ENCODE peak calls at places on chromosomes 16 and 17, in seven cellular contexts. One of them, this sample, is unnamed.

GRCh38 chr16:87570938-87571867 is 31.1 kb upstream of the JPH3 start:
- DNase-seq in K562: peak; percentile 61
- DNase-seq in H1: no peak
- DNase-seq in HCT116: peak; percentile 42
- DNase-seq in GM12878: no peak
- DNase-seq in HepG2: peak; percentile 59
- DNase-seq in SK-N-SH: peak; percentile 71
- DNase-seq in this sample: peak; percentile 88

GRCh38 chr17:5901731-5902660 is 168.2 kb upstream of the WSCD1 start:
- DNase-seq in HepG2: no peak
- DNase-seq in K562: no peak
- DNase-seq in SK-N-SH: no peak
- DNase-seq in H1: no peak
- DNase-seq in GM12878: no peak
- DNase-seq in HCT116: no peak
- DNase-seq in this sample: no peak

GRCh38 chr16:31269541-31269940 is 9.8 kb downstream of the ITGAM start:
- DNase-seq in K562: no peak
- DNase-seq in HepG2: no peak
- DNase-seq in GM12878: no peak
- DNase-seq in H1: no peak
- DNase-seq in HCT116: no peak
- DNase-seq in SK-N-SH: no peak
- DNase-seq in this sample: no peak

GRCh38 chr17:64192588-64192987 is 62.6 kb upstream of the ERN1 start:
- DNase-seq in HCT116: no peak
- DNase-seq in H1: no peak
- DNase-seq in K562: no peak
- DNase-seq in HepG2: no peak
- DNase-seq in SK-N-SH: no peak
- DNase-seq in GM12878: no peak
- DNase-seq in this sample: no peak

GRCh38 chr17:55294042-55294751 is 29.4 kb downstream of the HLF start:
- DNase-seq in HepG2: no peak
- DNase-seq in K562: no peak
- DNase-seq in GM12878: no peak
- DNase-seq in SK-N-SH: no peak
- DNase-seq in HCT116: no peak
- DNase-seq in H1: no peak
- DNase-seq in this sample: no peak

GRCh38 chr17:39866013-39866730 is 1.8 kb upstream of the ZPBP2 start:
- DNase-seq in H1: no peak
- DNase-seq in HCT116: no peak
- DNase-seq in GM12878: no peak
- DNase-seq in K562: no peak
- DNase-seq in HepG2: no peak
- DNase-seq in SK-N-SH: no peak
- DNase-seq in this sample: no peak

GRCh38 chr17:49267912-49268311 is 37.3 kb upstream of the PHOSPHO1 start:
- DNase-seq in SK-N-SH: no peak
- DNase-seq in K562: no peak
- DNase-seq in GM12878: no peak
- DNase-seq in HCT116: no peak
- DNase-seq in H1: no peak
- DNase-seq in HepG2: no peak
- DNase-seq in this sample: no peak

GRCh38 chr17:56109811-56110210 is 43.5 kb upstream of the ANKFN1 start:
- DNase-seq in K562: no peak
- DNase-seq in GM12878: no peak
- DNase-seq in SK-N-SH: no peak
- DNase-seq in HCT116: no peak
- DNase-seq in H1: no peak
- DNase-seq in HepG2: no peak
- DNase-seq in this sample: no peak

GRCh38 chr16:85361441-85362118 is 249.3 kb upstream of the CIBAR2 start:
- DNase-seq in HCT116: no peak
- DNase-seq in H1: no peak
- DNase-seq in SK-N-SH: peak; percentile 77
- DNase-seq in GM12878: no peak
- DNase-seq in K562: no peak
- DNase-seq in HepG2: no peak
- DNase-seq in this sample: no peak

GRCh38 chr17:55717898-55718735 is 4.5 kb downstream of the TMEM100 start:
- DNase-seq in H1: peak; percentile 67
- DNase-seq in HCT116: peak; percentile 65
- DNase-seq in SK-N-SH: peak; percentile 54
- DNase-seq in HepG2: peak; percentile 78
- DNase-seq in K562: peak; percentile 42
- DNase-seq in GM12878: no peak
- DNase-seq in this sample: peak; percentile 19

GRCh38 chr17:42754782-42755181 is 6.2 kb upstream of the RAMP2 start:
- DNase-seq in HCT116: no peak
- DNase-seq in H1: no peak
- DNase-seq in HepG2: no peak
- DNase-seq in K562: no peak
- DNase-seq in SK-N-SH: no peak
- DNase-seq in GM12878: no peak
- DNase-seq in this sample: no peak

GRCh38 chr16:83743241-83743640 is 64.5 kb upstream of the HSBP1 start:
- DNase-seq in K562: no peak
- DNase-seq in GM12878: no peak
- DNase-seq in HCT116: no peak
- DNase-seq in H1: no peak
- DNase-seq in SK-N-SH: no peak
- DNase-seq in HepG2: no peak
- DNase-seq in this sample: no peak

GRCh38 chr16:56637814-56638750 is at the start of gene MT1A:
- DNase-seq in H1: no peak
- DNase-seq in SK-N-SH: peak; percentile 74
- DNase-seq in HCT116: no peak
- DNase-seq in K562: peak; percentile 54
- DNase-seq in HepG2: peak; percentile 29
- DNase-seq in GM12878: no peak
- DNase-seq in this sample: no peak

GRCh38 chr16:66335704-66336329 is 30.7 kb upstream of the CDH5 start:
- DNase-seq in HCT116: no peak
- DNase-seq in K562: no peak
- DNase-seq in H1: no peak
- DNase-seq in GM12878: no peak
- DNase-seq in HepG2: no peak
- DNase-seq in SK-N-SH: no peak
- DNase-seq in this sample: no peak

GRCh38 chr17:604719-605118 is 109.9 kb downstream of the VPS53 start:
- DNase-seq in K562: no peak
- DNase-seq in SK-N-SH: no peak
- DNase-seq in HepG2: no peak
- DNase-seq in HCT116: no peak
- DNase-seq in H1: no peak
- DNase-seq in GM12878: no peak
- DNase-seq in this sample: no peak

GRCh38 chr17:34300652-34301390 is 15.3 kb downstream of the CCL11 start:
- DNase-seq in SK-N-SH: no peak
- DNase-seq in HepG2: no peak
- DNase-seq in H1: no peak
- DNase-seq in HCT116: no peak
- DNase-seq in K562: no peak
- DNase-seq in GM12878: no peak
- DNase-seq in this sample: no peak

GRCh38 chr17:56876766-56877179 is 37.1 kb downstream of the TRIM25 start:
- DNase-seq in HCT116: no peak
- DNase-seq in H1: no peak
- DNase-seq in K562: peak; percentile 48
- DNase-seq in GM12878: no peak
- DNase-seq in SK-N-SH: no peak
- DNase-seq in HepG2: no peak
- DNase-seq in this sample: no peak

GRCh38 chr17:10666921-10667320 is 9.8 kb upstream of the MYH3 start:
- DNase-seq in H1: no peak
- DNase-seq in SK-N-SH: no peak
- DNase-seq in GM12878: no peak
- DNase-seq in HCT116: no peak
- DNase-seq in HepG2: no peak
- DNase-seq in K562: no peak
- DNase-seq in this sample: no peak

GRCh38 chr16:22198547-22199293 is 7.4 kb upstream of the EEF2K start:
- DNase-seq in H1: no peak
- DNase-seq in GM12878: no peak
- DNase-seq in K562: peak; percentile 7
- DNase-seq in HepG2: no peak
- DNase-seq in HCT116: no peak
- DNase-seq in SK-N-SH: no peak
- DNase-seq in this sample: no peak

GRCh38 chr16:81846105-81846504 is 67.0 kb downstream of the PLCG2 start:
- DNase-seq in HCT116: no peak
- DNase-seq in H1: no peak
- DNase-seq in GM12878: no peak
- DNase-seq in HepG2: no peak
- DNase-seq in SK-N-SH: no peak
- DNase-seq in K562: no peak
- DNase-seq in this sample: no peak

GRCh38 chr17:59329558-59330313 is 1.7 kb upstream of the YPEL2 start:
- DNase-seq in GM12878: peak; percentile 43
- DNase-seq in SK-N-SH: peak; percentile 81
- DNase-seq in H1: peak; percentile 36
- DNase-seq in K562: peak; percentile 75
- DNase-seq in HepG2: peak; percentile 85
- DNase-seq in HCT116: peak; percentile 62
- DNase-seq in this sample: no peak

GRCh38 chr17:66673668-66674276 is 161.1 kb upstream of the CACNG5 start:
- DNase-seq in GM12878: no peak
- DNase-seq in H1: peak; percentile 17
- DNase-seq in HCT116: peak; percentile 72
- DNase-seq in K562: peak; percentile 19
- DNase-seq in HepG2: peak; percentile 43
- DNase-seq in SK-N-SH: peak; percentile 70
- DNase-seq in this sample: peak; percentile 88

GRCh38 chr16:75282811-75283281 is 31.4 kb upstream of the BCAR1 start:
- DNase-seq in GM12878: no peak
- DNase-seq in SK-N-SH: peak; percentile 63
- DNase-seq in H1: no peak
- DNase-seq in K562: no peak
- DNase-seq in HepG2: no peak
- DNase-seq in HCT116: no peak
- DNase-seq in this sample: no peak

GRCh38 chr16:17258848-17259713 is 211.7 kb downstream of the XYLT1 start:
- DNase-seq in GM12878: peak; percentile 79
- DNase-seq in SK-N-SH: no peak
- DNase-seq in HCT116: no peak
- DNase-seq in H1: no peak
- DNase-seq in K562: peak; percentile 45
- DNase-seq in HepG2: no peak
- DNase-seq in this sample: peak; percentile 30

GRCh38 chr16:3099732-3100499 is 822 bp upstream of the ZSCAN10 start:
- DNase-seq in HepG2: peak; percentile 81
- DNase-seq in SK-N-SH: peak; percentile 98
- DNase-seq in K562: peak; percentile 98
- DNase-seq in H1: peak; percentile 86
- DNase-seq in GM12878: no peak
- DNase-seq in HCT116: peak; percentile 81
- DNase-seq in this sample: peak; percentile 96

GRCh38 chr16:27248036-27248435 is 20.5 kb downstream of the NSMCE1 start:
- DNase-seq in SK-N-SH: no peak
- DNase-seq in HepG2: no peak
- DNase-seq in K562: no peak
- DNase-seq in GM12878: no peak
- DNase-seq in HCT116: no peak
- DNase-seq in H1: no peak
- DNase-seq in this sample: no peak

GRCh38 chr16:1330260-1330914 is 3.1 kb upstream of the BAIAP3 start:
- DNase-seq in SK-N-SH: no peak
- DNase-seq in K562: peak; percentile 46
- DNase-seq in HCT116: no peak
- DNase-seq in H1: no peak
- DNase-seq in GM12878: no peak
- DNase-seq in HepG2: peak; percentile 35
- DNase-seq in this sample: no peak
- TF ChIP-seq JUND in SK-N-SH: no peak
- TF ChIP-seq JUND in K562: no peak
- TF ChIP-seq JUND in HCT116: no peak
- TF ChIP-seq JUND in H1: no peak
- TF ChIP-seq JUND in GM12878: no peak
- TF ChIP-seq JUND in HepG2: no peak
- TF ChIP-seq JUND in this sample: no peak

GRCh38 chr16:9003763-9004162 is 40.1 kb upstream of the USP7 start:
- DNase-seq in K562: no peak
- DNase-seq in HepG2: no peak
- DNase-seq in HCT116: no peak
- DNase-seq in H1: no peak
- DNase-seq in SK-N-SH: no peak
- DNase-seq in GM12878: no peak
- DNase-seq in this sample: no peak
- TF ChIP-seq JUND in K562: no peak
- TF ChIP-seq JUND in HepG2: no peak
- TF ChIP-seq JUND in HCT116: no peak
- TF ChIP-seq JUND in H1: no peak
- TF ChIP-seq JUND in SK-N-SH: no peak
- TF ChIP-seq JUND in GM12878: no peak
- TF ChIP-seq JUND in this sample: no peak

GRCh38 chr17:41547378-41547841 is 19.3 kb upstream of the KRT19 start:
- DNase-seq in GM12878: no peak
- DNase-seq in HepG2: no peak
- DNase-seq in SK-N-SH: no peak
- DNase-seq in H1: no peak
- DNase-seq in HCT116: peak; percentile 75
- DNase-seq in K562: no peak
- DNase-seq in this sample: peak; percentile 91
- TF ChIP-seq JUND in GM12878: no peak
- TF ChIP-seq JUND in HepG2: no peak
- TF ChIP-seq JUND in SK-N-SH: no peak
- TF ChIP-seq JUND in H1: no peak
- TF ChIP-seq JUND in HCT116: no peak
- TF ChIP-seq JUND in K562: no peak
- TF ChIP-seq JUND in this sample: no peak

GRCh38 chr16:14241631-14242030 is 170.5 kb downstream of the MRTFB start:
- DNase-seq in HepG2: no peak
- DNase-seq in K562: no peak
- DNase-seq in HCT116: no peak
- DNase-seq in H1: no peak
- DNase-seq in GM12878: no peak
- DNase-seq in SK-N-SH: no peak
- DNase-seq in this sample: no peak

GRCh38 chr16:14240964-14241363 is 169.8 kb downstream of the MRTFB start:
- DNase-seq in GM12878: no peak
- DNase-seq in SK-N-SH: no peak
- DNase-seq in K562: no peak
- DNase-seq in H1: no peak
- DNase-seq in HepG2: no peak
- DNase-seq in HCT116: no peak
- DNase-seq in this sample: no peak

GRCh38 chr16:14238756-14239155 is 167.6 kb downstream of the MRTFB start:
- DNase-seq in GM12878: no peak
- DNase-seq in HepG2: no peak
- DNase-seq in HCT116: no peak
- DNase-seq in H1: no peak
- DNase-seq in SK-N-SH: no peak
- DNase-seq in K562: no peak
- DNase-seq in this sample: no peak

GRCh38 chr16:14242769-14243168 is 171.7 kb downstream of the MRTFB start:
- DNase-seq in K562: no peak
- DNase-seq in SK-N-SH: no peak
- DNase-seq in H1: no peak
- DNase-seq in GM12878: no peak
- DNase-seq in HCT116: no peak
- DNase-seq in HepG2: no peak
- DNase-seq in this sample: no peak

GRCh38 chr16:14240216-14240843 is 169.2 kb downstream of the MRTFB start:
- DNase-seq in K562: no peak
- DNase-seq in SK-N-SH: no peak
- DNase-seq in HepG2: peak; percentile 25
- DNase-seq in GM12878: no peak
- DNase-seq in HCT116: no peak
- DNase-seq in H1: no peak
- DNase-seq in this sample: no peak
- TF ChIP-seq JUND in K562: no peak
- TF ChIP-seq JUND in SK-N-SH: no peak
- TF ChIP-seq JUND in HepG2: no peak
- TF ChIP-seq JUND in GM12878: no peak
- TF ChIP-seq JUND in HCT116: no peak
- TF ChIP-seq JUND in H1: no peak
- TF ChIP-seq JUND in this sample: no peak